ENCODE peak calls at places on chromosome 17, in nine cellular contexts. One of them, this sample, is unnamed.

GRCh38 chr17:19461139-19461538 is 50.1 kb downstream of the RNF112 start:
- DNase-seq in activated naive CD8-positive, alpha-beta T cell treated with anti-CD3 and anti-CD28 coated beads for 36 hours: no peak
- DNase-seq in progenitor cell of endocrine pancreas: no peak
- DNase-seq in nephron progenitor cell: no peak
- DNase-seq in stimulated activated CD8-positive, alpha-beta memory T cell treated with anti-CD3 and anti-CD28 coated beads, Interleukin-15, amount 100 ng/mL, for 48 hours: no peak
- DNase-seq in activated gamma-delta T cell treated with Interleukin-2 at 50 U/mL for 16 hours: no peak
- DNase-seq in G401: peak; percentile 25
- DNase-seq in H7: no peak
- DNase-seq in EL: no peak
- DNase-seq in this sample: no peak

GRCh38 chr17:76812248-76812647 is 56.0 kb upstream of the MGAT5B start:
- DNase-seq in progenitor cell of endocrine pancreas: no peak
- DNase-seq in G401: no peak
- DNase-seq in activated naive CD8-positive, alpha-beta T cell treated with anti-CD3 and anti-CD28 coated beads for 36 hours: no peak
- DNase-seq in H7: no peak
- DNase-seq in EL: no peak
- DNase-seq in activated gamma-delta T cell treated with Interleukin-2 at 50 U/mL for 16 hours: no peak
- DNase-seq in nephron progenitor cell: no peak
- DNase-seq in stimulated activated CD8-positive, alpha-beta memory T cell treated with anti-CD3 and anti-CD28 coated beads, Interleukin-15, amount 100 ng/mL, for 48 hours: no peak
- DNase-seq in this sample: no peak

GRCh38 chr17:68783861-68784260 is 171.3 kb downstream of the ABCA8 start:
- DNase-seq in activated gamma-delta T cell treated with Interleukin-2 at 50 U/mL for 16 hours: no peak
- DNase-seq in G401: peak; percentile 36
- DNase-seq in H7: no peak
- DNase-seq in nephron progenitor cell: no peak
- DNase-seq in stimulated activated CD8-positive, alpha-beta memory T cell treated with anti-CD3 and anti-CD28 coated beads, Interleukin-15, amount 100 ng/mL, for 48 hours: no peak
- DNase-seq in progenitor cell of endocrine pancreas: no peak
- DNase-seq in activated naive CD8-positive, alpha-beta T cell treated with anti-CD3 and anti-CD28 coated beads for 36 hours: no peak
- DNase-seq in EL: no peak
- DNase-seq in this sample: peak; percentile 5

GRCh38 chr17:64357191-64357981 is 33.3 kb downstream of the PECAM1 start:
- DNase-seq in H7: peak; percentile 19
- DNase-seq in progenitor cell of endocrine pancreas: no peak
- DNase-seq in activated gamma-delta T cell treated with Interleukin-2 at 50 U/mL for 16 hours: no peak
- DNase-seq in stimulated activated CD8-positive, alpha-beta memory T cell treated with anti-CD3 and anti-CD28 coated beads, Interleukin-15, amount 100 ng/mL, for 48 hours: no peak
- DNase-seq in activated naive CD8-positive, alpha-beta T cell treated with anti-CD3 and anti-CD28 coated beads for 36 hours: no peak
- DNase-seq in EL: peak; percentile 99
- DNase-seq in G401: peak; percentile 98
- DNase-seq in nephron progenitor cell: no peak
- DNase-seq in this sample: no peak

GRCh38 chr17:78524870-78525510 is 52.2 kb downstream of the DNAH17 start:
- DNase-seq in G401: no peak
- DNase-seq in H7: no peak
- DNase-seq in activated gamma-delta T cell treated with Interleukin-2 at 50 U/mL for 16 hours: no peak
- DNase-seq in activated naive CD8-positive, alpha-beta T cell treated with anti-CD3 and anti-CD28 coated beads for 36 hours: no peak
- DNase-seq in nephron progenitor cell: no peak
- DNase-seq in stimulated activated CD8-positive, alpha-beta memory T cell treated with anti-CD3 and anti-CD28 coated beads, Interleukin-15, amount 100 ng/mL, for 48 hours: no peak
- DNase-seq in progenitor cell of endocrine pancreas: no peak
- DNase-seq in EL: no peak
- DNase-seq in this sample: no peak

GRCh38 chr17:10126554-10127493 is 71.6 kb downstream of the GAS7 start:
- DNase-seq in stimulated activated CD8-positive, alpha-beta memory T cell treated with anti-CD3 and anti-CD28 coated beads, Interleukin-15, amount 100 ng/mL, for 48 hours: no peak
- DNase-seq in nephron progenitor cell: no peak
- DNase-seq in H7: peak; percentile 62
- DNase-seq in EL: peak; percentile 39
- DNase-seq in activated naive CD8-positive, alpha-beta T cell treated with anti-CD3 and anti-CD28 coated beads for 36 hours: no peak
- DNase-seq in G401: peak; percentile 28
- DNase-seq in activated gamma-delta T cell treated with Interleukin-2 at 50 U/mL for 16 hours: no peak
- DNase-seq in progenitor cell of endocrine pancreas: no peak
- DNase-seq in this sample: no peak

GRCh38 chr17:19579192-19579668 is 45.6 kb downstream of the SLC47A1 start:
- DNase-seq in H7: peak; percentile 78
- DNase-seq in stimulated activated CD8-positive, alpha-beta memory T cell treated with anti-CD3 and anti-CD28 coated beads, Interleukin-15, amount 100 ng/mL, for 48 hours: no peak
- DNase-seq in activated naive CD8-positive, alpha-beta T cell treated with anti-CD3 and anti-CD28 coated beads for 36 hours: no peak
- DNase-seq in G401: peak; percentile 25
- DNase-seq in nephron progenitor cell: peak; percentile 17
- DNase-seq in EL: no peak
- DNase-seq in activated gamma-delta T cell treated with Interleukin-2 at 50 U/mL for 16 hours: no peak
- DNase-seq in progenitor cell of endocrine pancreas: no peak
- DNase-seq in this sample: no peak

GRCh38 chr17:18076941-18077340 is 10.8 kb upstream of the DRG2 start:
- DNase-seq in activated naive CD8-positive, alpha-beta T cell treated with anti-CD3 and anti-CD28 coated beads for 36 hours: no peak
- DNase-seq in nephron progenitor cell: no peak
- DNase-seq in EL: no peak
- DNase-seq in activated gamma-delta T cell treated with Interleukin-2 at 50 U/mL for 16 hours: no peak
- DNase-seq in progenitor cell of endocrine pancreas: no peak
- DNase-seq in G401: no peak
- DNase-seq in stimulated activated CD8-positive, alpha-beta memory T cell treated with anti-CD3 and anti-CD28 coated beads, Interleukin-15, amount 100 ng/mL, for 48 hours: no peak
- DNase-seq in H7: no peak
- DNase-seq in this sample: no peak

GRCh38 chr17:45256114-45256966 is 5.6 kb downstream of the SPATA32 start:
- DNase-seq in activated gamma-delta T cell treated with Interleukin-2 at 50 U/mL for 16 hours: no peak
- DNase-seq in stimulated activated CD8-positive, alpha-beta memory T cell treated with anti-CD3 and anti-CD28 coated beads, Interleukin-15, amount 100 ng/mL, for 48 hours: no peak
- DNase-seq in EL: no peak
- DNase-seq in progenitor cell of endocrine pancreas: no peak
- DNase-seq in H7: peak; percentile 82
- DNase-seq in nephron progenitor cell: no peak
- DNase-seq in G401: no peak
- DNase-seq in activated naive CD8-positive, alpha-beta T cell treated with anti-CD3 and anti-CD28 coated beads for 36 hours: no peak
- DNase-seq in this sample: no peak